ENCODE peak calls at places on chromosomes 7 and 10, in eight cellular contexts. Q is MM.1S, O is fibroblast of lung, A is DND-41, Y is endothelial cell of umbilical vein, L is PC-3, H is K562, S is neural progenitor cell. R is an unnamed sample.

GRCh38 chr10:97810476-97810875 is 38.7 kb upstream of the SFRP5 start:
- DNase-seq in Q (no peak), O (no peak), A (no peak), Y (no peak), L (peak; percentile 51), H (no peak), S (no peak), R (no peak)

GRCh38 chr7:13778967-13779366 is 210.5 kb downstream of the ETV1 start:
- DNase-seq in Q (no peak), O (peak; percentile 21), A (no peak), Y (no peak), L (peak; percentile 92), H (no peak), S (no peak), R (no peak)

GRCh38 chr7:18399624-18400235 is 95.8 kb upstream of the HDAC9 start:
- DNase-seq in Q (no peak), O (no peak), A (no peak), Y (no peak), L (peak; percentile 13), H (no peak), S (peak; percentile 11), R (no peak)

GRCh38 chr10:24448351-24449009 is 239.5 kb downstream of the KIAA1217 start:
- DNase-seq in Q (no peak), O (peak; percentile 26), A (no peak), Y (peak; percentile 17), L (no peak), H (no peak), S (no peak), R (no peak)

GRCh38 chr10:124917168-124917938 is 24.6 kb upstream of the ZRANB1 start:
- DNase-seq in Q (peak; percentile 32), O (peak; percentile 45), A (peak; percentile 56), Y (peak; percentile 76), L (peak; percentile 3), H (peak; percentile 37), S (peak; percentile 54), R (peak; percentile 83)

GRCh38 chr7:98288064-98288823 is 6.8 kb downstream of the BRI3 start:
- DNase-seq in Q (no peak), O (no peak), A (no peak), Y (no peak), L (no peak), H (no peak), S (no peak), R (peak; percentile 66)

GRCh38 chr7:30655096-30655970 is 26.9 kb downstream of the CRHR2 start:
- DNase-seq in Q (no peak), O (no peak), A (no peak), Y (no peak), L (no peak), H (no peak), S (no peak), R (peak; percentile 52)

GRCh38 chr10:21740989-21741388 is 207.0 kb downstream of the MLLT10 start:
- DNase-seq in Q (peak; percentile 75), O (no peak), A (no peak), Y (no peak), L (no peak), H (no peak), S (no peak), R (no peak)

GRCh38 chr10:3852147-3852904 is 67.3 kb upstream of the KLF6 start:
- DNase-seq in Q (no peak), O (peak; percentile 99), A (peak; percentile 46), Y (peak; percentile 98), L (peak; percentile 94), H (peak; percentile 71), S (no peak), R (peak; percentile 89)

GRCh38 chr10:79410315-79411094 is 34.9 kb downstream of the ZCCHC24 start:
- DNase-seq in Q (no peak), O (no peak), A (no peak), Y (no peak), L (no peak), H (no peak), S (no peak), R (peak; percentile 48)

GRCh38 chr7:39616138-39616537 is 7.2 kb upstream of the RALA start:
- DNase-seq in Q (no peak), O (no peak), A (no peak), Y (no peak), L (peak; percentile 39), H (no peak), S (no peak), R (no peak)

GRCh38 chr7:136234040-136234439 is 256.9 kb upstream of the MTPN start:
- DNase-seq in Q (no peak), O (no peak), A (no peak), Y (no peak), L (no peak), H (no peak), S (no peak), R (no peak)

GRCh38 chr7:3214090-3214413 is 87.0 kb upstream of the SDK1 start:
- DNase-seq in Q (no peak), O (no peak), A (no peak), Y (no peak), L (no peak), H (no peak), S (no peak), R (no peak)

GRCh38 chr10:120823251-120823650 is 27.9 kb upstream of the WDR11 start:
- DNase-seq in Q (no peak), O (no peak), A (no peak), Y (no peak), L (no peak), H (no peak), S (no peak), R (no peak)

GRCh38 chr7:132655071-132655761 is 78.9 kb upstream of the PLXNA4 start:
- DNase-seq in Q (no peak), O (peak; percentile 5), A (peak; percentile 91), Y (peak; percentile 6), L (no peak), H (no peak), S (peak; percentile 36), R (peak; percentile 78)

GRCh38 chr10:33859319-33860022 is 525.0 kb upstream of the NRP1 start:
- DNase-seq in Q (no peak), O (no peak), A (no peak), Y (peak; percentile 21), L (peak; percentile 77), H (no peak), S (no peak), R (no peak)

GRCh38 chr10:93435061-93435491 is 47.1 kb downstream of the MYOF start:
- DNase-seq in Q (no peak), O (peak; percentile 51), A (no peak), Y (no peak), L (no peak), H (no peak), S (no peak), R (no peak)

GRCh38 chr10:93437946-93438795 is 44.0 kb downstream of the MYOF start:
- DNase-seq in Q (no peak), O (peak; percentile 44), A (no peak), Y (peak; percentile 65), L (no peak), H (no peak), S (peak; percentile 63), R (no peak)

GRCh38 chr10:93435621-93436385 is 46.3 kb downstream of the MYOF start:
- DNase-seq in Q (no peak), O (peak; percentile 74), A (no peak), Y (peak; percentile 66), L (no peak), H (no peak), S (peak; percentile 83), R (no peak)

GRCh38 chr10:93437000-93437945 is 44.9 kb downstream of the MYOF start:
- DNase-seq in Q (no peak), O (peak; percentile 99), A (no peak), Y (peak; percentile 99), L (peak; percentile 91), H (no peak), S (peak; percentile 37), R (peak; percentile 92)

GRCh38 chr10:93436577-93436976 is 45.6 kb downstream of the MYOF start:
- DNase-seq in Q (no peak), O (peak; percentile 99), A (no peak), Y (peak; percentile 95), L (peak; percentile 76), H (no peak), S (no peak), R (no peak)
- H3K9ac ChIP-seq in Q (no peak overlapping the region), O (peak overlapping the region; percentile 74), A (no peak overlapping the region), Y (peak overlapping the region; percentile 97), L (peak overlapping the region; percentile 77), H (no peak overlapping the region), S (no peak overlapping the region), R (no peak overlapping the region)

DNA sequence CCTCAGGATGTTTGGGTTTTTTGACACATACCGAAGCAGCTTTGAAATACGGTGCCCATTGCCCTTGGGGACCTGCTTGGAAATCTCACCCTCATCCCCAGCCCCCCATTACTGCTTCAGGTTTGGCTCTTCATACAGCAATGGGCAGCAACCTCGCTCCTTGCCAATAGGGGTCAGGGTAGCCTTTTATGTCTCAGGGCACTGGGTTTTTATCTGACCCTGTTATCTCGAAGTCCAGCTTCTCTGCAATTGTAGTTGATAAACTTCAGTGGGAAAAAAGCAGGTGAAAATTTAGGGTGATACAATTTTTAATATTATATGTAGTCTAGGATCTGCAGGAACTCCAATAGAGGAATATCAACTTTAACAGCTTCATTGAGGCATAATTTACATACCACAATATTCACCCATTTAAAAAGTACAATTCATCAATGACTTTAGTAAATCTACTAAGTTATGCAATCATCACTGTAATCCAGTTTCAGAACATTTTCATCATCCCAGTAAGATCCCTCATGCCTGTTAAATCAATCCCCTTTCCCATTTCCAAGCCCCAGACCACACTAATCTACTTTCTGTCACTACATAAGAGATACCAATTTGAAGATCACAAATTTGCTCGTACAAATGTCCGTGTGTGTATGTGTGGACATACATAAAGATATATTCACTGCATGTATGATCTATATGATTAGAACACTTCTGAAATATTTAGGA is 386.2 kb downstream of the KCNMA1 start:
- DNase-seq in Q (peak; percentile 52), O (peak; percentile 64), A (peak; percentile 26), Y (peak; percentile 55), L (peak; percentile 92), H (peak; percentile 37), S (peak; percentile 73), R (no peak)
- TF ChIP-seq CTCF in Q (peak; percentile 78), O (peak; percentile 71), A (peak; percentile 71), Y (peak; percentile 67), L (peak; percentile 100), H (peak; percentile 66), S (peak; percentile 83), R (peak; percentile 47)

GRCh38 chr10:26540601-26541000 is 102.5 kb downstream of the APBB1IP start:
- DNase-seq in Q (no peak), O (no peak), A (no peak), Y (no peak), L (no peak), H (no peak), S (peak; percentile 78), R (no peak)
- H3K27ac ChIP-seq in Q (no peak overlapping the region), O (no peak overlapping the region), A (no peak overlapping the region), Y (no peak overlapping the region), L (no peak overlapping the region), H (no peak overlapping the region), S (no peak overlapping the region), R (no peak overlapping the region)

DNA sequence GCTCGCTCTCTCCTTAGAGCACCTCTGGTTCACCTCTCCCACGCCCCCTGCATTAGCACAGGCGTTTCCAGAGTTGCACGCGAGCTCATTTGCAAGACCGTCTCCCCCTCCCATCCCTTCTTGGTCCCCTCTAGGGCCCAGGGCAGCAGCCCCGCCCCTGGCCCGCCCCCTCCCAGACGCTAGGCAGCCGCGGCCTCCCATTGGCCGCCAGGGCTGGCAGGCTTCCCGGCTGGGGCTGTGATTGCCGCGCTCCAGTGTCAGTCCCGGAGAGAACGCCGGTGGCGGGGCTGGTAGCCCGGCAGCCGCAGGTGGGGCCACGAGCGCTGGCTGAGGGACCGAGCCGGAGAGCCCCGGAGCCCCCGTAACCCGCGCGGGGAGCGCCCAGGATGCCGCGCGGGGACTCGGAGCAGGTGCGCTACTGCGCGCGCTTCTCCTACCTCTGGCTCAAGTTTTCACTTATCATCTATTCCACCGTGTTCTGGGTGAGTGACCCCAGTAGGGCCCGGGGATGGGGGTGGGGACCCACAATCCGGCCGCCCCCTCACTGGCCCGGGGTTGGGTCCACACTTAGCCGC is at the start of gene TSPAN15:
- DNase-seq in Q (peak; percentile 62), O (peak; percentile 53), A (no peak), Y (peak; percentile 87), L (peak; percentile 99), H (peak; percentile 87), S (peak; percentile 97), R (peak; percentile 96)
- H3K9ac ChIP-seq in Q (no peak within 1 kb of the TSS), O (no peak within 1 kb of the TSS), A (no peak within 1 kb of the TSS), Y (peak within 1 kb of the TSS; percentile 68), L (peak within 1 kb of the TSS; percentile 83), H (no peak within 1 kb of the TSS), S (no peak within 1 kb of the TSS), R (peak within 1 kb of the TSS; percentile 67)